ENCODE peak calls at places on chromosomes 13 and 19, in ten cellular contexts. B is GM23338, F is A549, E is fibroblast of pulmonary artery, W is HL-60, S is WTC11, Y is MCF 10A, A is GM06990, K is WERI-Rb-1, G is GM12878. D is an unnamed sample.

GRCh38 chr13:36436811-36437210 is 4.5 kb downstream of the CCNA1 start:
- DNase-seq in B (no peak), F (no peak), E (no peak), W (no peak), S (no peak), Y (no peak), A (no peak), K (no peak), G (no peak), D (no peak)

GRCh38 chr19:55643003-55643732 is at the start of gene ZNF581:
- DNase-seq in B (peak; percentile 85), F (peak; percentile 97), E (peak; percentile 79), W (no peak), S (peak; percentile 72), Y (peak; percentile 79), A (peak; percentile 91), K (peak; percentile 69), G (peak; percentile 59), D (peak; percentile 81)

GRCh38 chr13:66210677-66211076 is 1019.5 kb downstream of the PCDH9 start:
- DNase-seq in B (no peak), F (peak; percentile 21), E (peak; percentile 91), W (no peak), S (no peak), Y (peak; percentile 76), A (no peak), K (no peak), G (no peak), D (no peak)

GRCh38 chr19:6278740-6279619 is 795 bp downstream of the MLLT1 start:
- DNase-seq in B (no peak), F (no peak), E (no peak), W (no peak), S (no peak), Y (no peak), A (no peak), K (no peak), G (no peak), D (no peak)

GRCh38 chr19:48646192-48646911 is 365 bp upstream of the CA11 start:
- DNase-seq in B (peak; percentile 99), F (peak; percentile 97), E (peak; percentile 87), W (peak; percentile 73), S (peak; percentile 97), Y (peak; percentile 90), A (peak; percentile 85), K (peak; percentile 95), G (no peak), D (peak; percentile 94)

GRCh38 chr19:23403024-23403423 is 7.8 kb upstream of the ZNF91 start:
- DNase-seq in B (no peak), F (no peak), E (no peak), W (no peak), S (no peak), Y (no peak), A (no peak), K (no peak), G (no peak), D (no peak)

GRCh38 chr13:71871180-71871754 is 4.3 kb upstream of the DACH1 start:
- DNase-seq in B (no peak), F (no peak), E (no peak), W (no peak), S (no peak), Y (no peak), A (no peak), K (no peak), G (no peak), D (no peak)

GRCh38 chr19:57212109-57212508 is 18.7 kb upstream of the AURKC start:
- DNase-seq in B (no peak), F (no peak), E (no peak), W (no peak), S (no peak), Y (no peak), A (no peak), K (no peak), G (no peak), D (no peak)

GRCh38 chr19:17751103-17751911 is at the start of gene FCHO1:
- DNase-seq in B (no peak), F (no peak), E (no peak), W (peak; percentile 90), S (no peak), Y (no peak), A (peak; percentile 92), K (no peak), G (peak; percentile 87), D (no peak)

GRCh38 chr19:11421607-11422098 is 2.5 kb upstream of the RGL3 start:
- DNase-seq in B (peak; percentile 94), F (no peak), E (no peak), W (no peak), S (peak; percentile 95), Y (no peak), A (no peak), K (peak; percentile 42), G (no peak), D (peak; percentile 55)

GRCh38 chr13:40207110-40207478 is 459.3 kb downstream of the FOXO1 start:
- DNase-seq in B (no peak), F (no peak), E (no peak), W (no peak), S (no peak), Y (no peak), A (peak; percentile 67), K (no peak), G (peak; percentile 74), D (no peak)

GRCh38 chr13:19781526-19781925 is 1.2 kb downstream of the PSPC1 start:
- DNase-seq in B (no peak), F (no peak), E (peak; percentile 7), W (no peak), S (no peak), Y (no peak), A (no peak), K (no peak), G (no peak), D (no peak)

GRCh38 chr19:42071247-42071646 is 1.2 kb upstream of the GRIK5 start:
- DNase-seq in B (no peak), F (no peak), E (no peak), W (no peak), S (no peak), Y (no peak), A (no peak), K (no peak), G (no peak), D (no peak)

GRCh38 chr13:26962671-26963070 is 202.1 kb upstream of the GPR12 start:
- DNase-seq in B (no peak), F (no peak), E (no peak), W (no peak), S (no peak), Y (no peak), A (no peak), K (no peak), G (no peak), D (no peak)

GRCh38 chr19:35462476-35462953 is 14.5 kb downstream of the FFAR2 start:
- DNase-seq in B (no peak), F (no peak), E (no peak), W (peak; percentile 96), S (no peak), Y (no peak), A (peak; percentile 79), K (no peak), G (peak; percentile 96), D (no peak)
- TF ChIP-seq CTCF in B (no peak), F (no peak), E (no peak), W (no peak), S (no peak), Y (no peak), A (peak; percentile 9), K (no peak), G (no peak), D (no peak)

DNA sequence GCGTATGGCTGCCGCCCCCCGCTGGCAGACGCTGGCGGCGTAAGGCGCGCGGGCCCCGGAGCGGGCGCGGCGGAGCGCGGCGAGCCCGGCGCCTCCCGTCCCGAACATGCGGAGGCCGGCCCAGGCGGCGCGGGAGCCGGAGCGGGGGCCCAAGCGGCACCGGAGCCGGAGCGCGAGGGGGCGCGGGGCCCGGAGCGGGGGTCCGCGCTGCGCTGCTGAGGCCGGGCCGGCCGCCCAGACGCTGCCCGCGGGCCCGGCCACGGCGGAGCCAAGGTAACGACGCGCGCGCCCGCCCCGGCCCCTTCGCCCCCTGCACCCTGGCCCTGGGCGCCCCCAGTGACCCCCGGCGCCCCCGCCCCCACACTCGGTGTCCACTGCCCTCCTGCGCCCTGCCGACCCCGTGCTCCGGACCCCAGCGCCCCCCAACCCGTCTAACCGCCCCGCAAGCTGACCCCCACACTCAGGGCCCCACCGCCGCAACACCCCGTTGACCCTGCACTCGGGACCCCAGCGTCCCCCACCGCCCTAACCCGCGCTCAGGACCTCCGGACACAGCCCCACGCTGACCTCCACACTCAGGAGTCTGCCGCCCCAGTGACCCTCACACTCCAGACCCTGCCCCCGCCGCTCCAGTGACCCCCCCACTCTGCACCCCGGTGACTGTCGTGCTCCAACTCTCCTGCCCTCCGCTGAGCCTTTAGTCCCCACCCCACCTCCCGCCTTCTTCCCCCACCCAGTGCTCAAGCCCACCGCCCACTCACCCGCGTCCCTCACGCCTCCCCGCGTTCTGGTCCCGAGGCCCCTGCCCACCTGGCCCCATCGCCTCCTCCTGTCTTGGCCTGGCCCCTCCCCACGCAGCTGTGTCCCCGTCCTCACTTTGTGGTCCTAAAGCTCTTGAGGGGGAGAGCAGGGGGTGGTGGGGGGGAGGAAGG is at the start of gene CSNK1G2:
- DNase-seq in B (no peak), F (no peak), E (no peak), W (no peak), S (no peak), Y (no peak), A (no peak), K (no peak), G (no peak), D (no peak)
- TF ChIP-seq CTCF in B (no peak), F (peak; percentile 24), E (no peak), W (no peak), S (no peak), Y (no peak), A (no peak), K (no peak), G (peak; percentile 18), D (no peak)

DNA sequence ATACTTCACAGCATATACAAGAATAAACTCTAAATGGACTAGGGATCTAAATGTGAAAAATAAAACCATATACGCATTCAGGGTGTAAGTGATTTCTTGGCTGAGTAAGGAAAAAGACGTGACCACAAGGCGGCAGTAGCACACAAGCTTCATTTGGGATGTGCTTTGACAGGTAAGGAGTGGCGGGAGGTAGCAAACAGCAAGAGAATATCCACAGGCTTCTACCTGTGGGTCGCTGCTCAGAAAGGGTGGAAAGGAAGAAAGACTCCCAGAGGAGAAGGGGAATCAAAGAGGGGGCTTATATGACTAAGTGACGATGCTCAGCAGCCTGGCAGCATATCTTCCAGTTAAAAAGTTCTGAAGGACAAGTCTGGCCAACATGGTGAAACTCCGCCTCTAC is 2.5 kb upstream of the ZNF121 start:
- DNase-seq in B (peak; percentile 91), F (no peak), E (peak; percentile 80), W (no peak), S (peak; percentile 83), Y (peak; percentile 87), A (no peak), K (peak; percentile 83), G (peak; percentile 24), D (peak; percentile 74)
- TF ChIP-seq CTCF in B (peak; percentile 93), F (peak; percentile 26), E (peak; percentile 79), W (peak; percentile 32), S (peak; percentile 64), Y (peak; percentile 65), A (peak; percentile 75), K (peak; percentile 77), G (peak; percentile 66), D (peak; percentile 67)

DNA sequence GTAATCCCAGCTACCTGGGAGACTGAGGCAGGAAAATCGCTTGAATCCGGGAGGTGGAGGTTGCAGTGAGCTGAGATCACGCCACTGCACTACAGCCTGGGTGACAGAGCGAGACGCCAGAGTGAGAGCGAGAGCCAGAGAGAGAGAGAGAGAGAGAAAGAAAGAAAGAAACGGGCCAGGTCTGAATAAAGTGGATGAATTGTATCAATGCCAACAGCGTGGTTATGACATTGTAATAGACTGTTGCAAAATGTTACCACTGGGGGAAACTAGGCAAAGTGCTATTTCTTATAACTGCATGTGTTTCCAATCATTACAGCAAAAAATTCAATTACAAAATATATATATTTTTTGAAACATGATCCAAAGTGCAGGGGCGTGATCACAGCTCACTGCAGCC is 11.8 kb upstream of the BTBD2 start:
- DNase-seq in B (no peak), F (no peak), E (peak; percentile 88), W (no peak), S (no peak), Y (peak; percentile 87), A (no peak), K (no peak), G (no peak), D (no peak)
- TF ChIP-seq CTCF in B (no peak), F (no peak), E (no peak), W (no peak), S (no peak), Y (no peak), A (no peak), K (no peak), G (no peak), D (no peak)

D was measured in glutamatergic neuron.